ENCODE peak calls at places on chromosomes 2 and 18, in five cellular contexts. One of them, this sample, is unnamed. For H3K36me3, the result is how much of the 10 kb centered on the place peaks cover.

GRCh38 chr2:74708883-74709282 is 54.8 kb downstream of the SEMA4F start:
- DNase-seq in hepatocyte: no peak
- DNase-seq in bronchial epithelial cell: peak
- DNase-seq in tibial artery: no peak
- DNase-seq in heart left ventricle: no peak
- DNase-seq in this sample: no peak

GRCh38 chr2:69119104-69119503 is 106.1 kb downstream of the ANTXR1 start:
- DNase-seq in heart left ventricle: no peak
- DNase-seq in tibial artery: no peak
- DNase-seq in hepatocyte: no peak
- DNase-seq in bronchial epithelial cell: no peak
- DNase-seq in this sample: no peak

GRCh38 chr2:131016826-131017596 is 76.2 kb downstream of the FAM168B start:
- DNase-seq in tibial artery: no peak
- DNase-seq in bronchial epithelial cell: peak
- DNase-seq in hepatocyte: peak
- DNase-seq in heart left ventricle: no peak
- DNase-seq in this sample: no peak

GRCh38 chr2:157866202-157866601 is 9.9 kb downstream of the ACVR1 start:
- DNase-seq in tibial artery: no peak
- DNase-seq in hepatocyte: no peak
- DNase-seq in bronchial epithelial cell: no peak
- DNase-seq in heart left ventricle: no peak
- DNase-seq in this sample: no peak

GRCh38 chr2:24493713-24494112 is 2.7 kb downstream of the NCOA1 start:
- DNase-seq in heart left ventricle: no peak
- DNase-seq in hepatocyte: peak
- DNase-seq in tibial artery: no peak
- DNase-seq in bronchial epithelial cell: no peak
- DNase-seq in this sample: no peak

GRCh38 chr2:238821391-238821790 is 26.5 kb upstream of the TWIST2 start:
- DNase-seq in hepatocyte: no peak
- DNase-seq in bronchial epithelial cell: no peak
- DNase-seq in tibial artery: no peak
- DNase-seq in heart left ventricle: no peak
- DNase-seq in this sample: no peak

GRCh38 chr2:29834624-29835023 is 86.8 kb downstream of the ALK start:
- DNase-seq in tibial artery: no peak
- DNase-seq in bronchial epithelial cell: peak
- DNase-seq in hepatocyte: no peak
- DNase-seq in heart left ventricle: no peak
- DNase-seq in this sample: no peak

GRCh38 chr2:147345246-147345645 is 499.6 kb upstream of the ACVR2A start:
- DNase-seq in heart left ventricle: no peak
- DNase-seq in hepatocyte: peak
- DNase-seq in bronchial epithelial cell: peak
- DNase-seq in tibial artery: no peak
- DNase-seq in this sample: peak

GRCh38 chr2:204487447-204488229 is 57.6 kb upstream of the PARD3B start:
- DNase-seq in tibial artery: no peak
- DNase-seq in heart left ventricle: no peak
- DNase-seq in bronchial epithelial cell: no peak
- DNase-seq in hepatocyte: peak
- DNase-seq in this sample: no peak

GRCh38 chr2:100561191-100561590 is 1.6 kb upstream of the PDCL3 start:
- DNase-seq in heart left ventricle: no peak
- DNase-seq in tibial artery: no peak
- DNase-seq in bronchial epithelial cell: peak
- DNase-seq in hepatocyte: no peak
- DNase-seq in this sample: no peak

GRCh38 chr2:206784559-206785353 is 19.4 kb downstream of the FASTKD2 start:
- DNase-seq in bronchial epithelial cell: no peak
- DNase-seq in hepatocyte: no peak
- DNase-seq in heart left ventricle: no peak
- DNase-seq in tibial artery: no peak
- DNase-seq in this sample: no peak
- H3K36me3 ChIP-seq in bronchial epithelial cell: under half
- H3K36me3 ChIP-seq in hepatocyte: under half
- H3K36me3 ChIP-seq in heart left ventricle: half or more
- H3K36me3 ChIP-seq in tibial artery: half or more
- H3K36me3 ChIP-seq in this sample: under half

GRCh38 chr18:31065036-31065773 is 22.7 kb upstream of the DSC3 start:
- DNase-seq in tibial artery: no peak
- DNase-seq in bronchial epithelial cell: peak
- DNase-seq in heart left ventricle: no peak
- DNase-seq in hepatocyte: no peak
- DNase-seq in this sample: no peak

GRCh38 chr18:31066267-31066666 is 23.7 kb upstream of the DSC3 start:
- DNase-seq in hepatocyte: no peak
- DNase-seq in tibial artery: no peak
- DNase-seq in bronchial epithelial cell: no peak
- DNase-seq in heart left ventricle: no peak
- DNase-seq in this sample: no peak

GRCh38 chr18:31072175-31072574 is 29.6 kb upstream of the DSC3 start:
- DNase-seq in bronchial epithelial cell: no peak
- DNase-seq in tibial artery: no peak
- DNase-seq in heart left ventricle: no peak
- DNase-seq in hepatocyte: no peak
- DNase-seq in this sample: no peak

DNA sequence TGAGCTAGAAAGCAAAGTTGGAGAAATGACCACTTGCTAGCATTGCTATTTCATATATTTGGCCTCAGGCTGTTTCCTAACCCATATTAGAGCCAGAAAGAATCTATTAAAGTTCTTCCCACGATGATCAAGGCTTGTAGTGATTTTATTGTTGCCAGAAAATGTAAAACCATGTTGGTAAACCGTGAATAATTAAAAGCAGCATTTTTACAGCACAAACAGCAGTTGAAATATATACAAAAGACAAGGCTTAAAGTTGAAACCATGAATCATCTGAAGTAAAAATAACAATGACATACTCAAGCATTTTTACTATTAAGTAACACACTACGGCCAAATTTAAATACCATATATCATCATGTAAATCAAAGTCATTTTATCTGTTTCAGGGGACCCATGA is 27.7 kb upstream of the DSC3 start:
- DNase-seq in hepatocyte: no peak
- DNase-seq in tibial artery: no peak
- DNase-seq in heart left ventricle: no peak
- DNase-seq in bronchial epithelial cell: no peak
- DNase-seq in this sample: no peak
- H3K36me3 ChIP-seq in hepatocyte: under half
- H3K36me3 ChIP-seq in tibial artery: under half
- H3K36me3 ChIP-seq in heart left ventricle: half or more
- H3K36me3 ChIP-seq in bronchial epithelial cell: under half
- H3K36me3 ChIP-seq in this sample: under half

GRCh38 chr2:190889175-190889943 is 8.7 kb downstream of the GLS start:
- DNase-seq in hepatocyte: no peak
- DNase-seq in heart left ventricle: no peak
- DNase-seq in bronchial epithelial cell: no peak
- DNase-seq in tibial artery: no peak
- DNase-seq in this sample: no peak

GRCh38 chr2:190888449-190888848 is 7.8 kb downstream of the GLS start:
- DNase-seq in bronchial epithelial cell: no peak
- DNase-seq in tibial artery: no peak
- DNase-seq in hepatocyte: no peak
- DNase-seq in heart left ventricle: no peak
- DNase-seq in this sample: no peak

GRCh38 chr2:190893157-190893556 is 12.5 kb downstream of the GLS start:
- DNase-seq in hepatocyte: no peak
- DNase-seq in bronchial epithelial cell: no peak
- DNase-seq in tibial artery: no peak
- DNase-seq in heart left ventricle: no peak
- DNase-seq in this sample: no peak

GRCh38 chr2:190891370-190891769 is 10.7 kb downstream of the GLS start:
- DNase-seq in hepatocyte: no peak
- DNase-seq in bronchial epithelial cell: no peak
- DNase-seq in tibial artery: no peak
- DNase-seq in heart left ventricle: no peak
- DNase-seq in this sample: no peak

GRCh38 chr2:190891913-190892312 is 11.3 kb downstream of the GLS start:
- DNase-seq in bronchial epithelial cell: no peak
- DNase-seq in heart left ventricle: no peak
- DNase-seq in hepatocyte: no peak
- DNase-seq in tibial artery: no peak
- DNase-seq in this sample: no peak
- H3K36me3 ChIP-seq in bronchial epithelial cell: under half
- H3K36me3 ChIP-seq in heart left ventricle: under half
- H3K36me3 ChIP-seq in hepatocyte: under half
- H3K36me3 ChIP-seq in tibial artery: under half
- H3K36me3 ChIP-seq in this sample: under half

GRCh38 chr18:10410472-10411300 is 43.7 kb upstream of the APCDD1 start:
- DNase-seq in bronchial epithelial cell: peak
- DNase-seq in tibial artery: no peak
- DNase-seq in hepatocyte: no peak
- DNase-seq in heart left ventricle: no peak
- DNase-seq in this sample: no peak

GRCh38 chr18:10412933-10413332 is 41.5 kb upstream of the APCDD1 start:
- DNase-seq in bronchial epithelial cell: peak
- DNase-seq in tibial artery: no peak
- DNase-seq in hepatocyte: no peak
- DNase-seq in heart left ventricle: no peak
- DNase-seq in this sample: no peak

GRCh38 chr18:10416020-10416419 is 38.4 kb upstream of the APCDD1 start:
- DNase-seq in tibial artery: no peak
- DNase-seq in hepatocyte: no peak
- DNase-seq in bronchial epithelial cell: no peak
- DNase-seq in heart left ventricle: no peak
- DNase-seq in this sample: no peak

GRCh38 chr18:10414293-10414842 is 40.1 kb upstream of the APCDD1 start:
- DNase-seq in heart left ventricle: no peak
- DNase-seq in bronchial epithelial cell: no peak
- DNase-seq in tibial artery: no peak
- DNase-seq in hepatocyte: no peak
- DNase-seq in this sample: no peak

DNA sequence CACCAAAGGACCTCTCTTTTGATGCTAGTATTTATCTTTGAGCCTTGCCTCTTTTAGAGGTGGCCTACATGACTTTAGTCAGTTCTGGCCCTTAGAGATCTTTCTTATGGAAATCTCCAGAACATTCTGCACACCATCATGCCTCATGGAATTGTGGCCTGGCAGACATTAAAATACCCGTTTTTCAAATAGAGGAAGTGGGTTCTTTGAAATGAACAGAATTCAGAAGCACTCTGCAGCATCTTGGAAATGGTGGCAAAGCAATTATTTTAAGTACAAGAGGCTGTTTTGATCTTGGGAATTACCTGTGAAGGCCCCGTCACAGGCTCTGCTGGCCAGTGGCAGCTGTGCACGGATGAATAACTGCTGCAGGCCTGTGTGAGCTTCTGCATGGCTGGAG is 40.7 kb upstream of the APCDD1 start:
- DNase-seq in tibial artery: no peak
- DNase-seq in heart left ventricle: no peak
- DNase-seq in hepatocyte: no peak
- DNase-seq in bronchial epithelial cell: no peak
- DNase-seq in this sample: no peak
- H3K36me3 ChIP-seq in tibial artery: under half
- H3K36me3 ChIP-seq in heart left ventricle: under half
- H3K36me3 ChIP-seq in hepatocyte: under half
- H3K36me3 ChIP-seq in bronchial epithelial cell: under half
- H3K36me3 ChIP-seq in this sample: under half

DNA sequence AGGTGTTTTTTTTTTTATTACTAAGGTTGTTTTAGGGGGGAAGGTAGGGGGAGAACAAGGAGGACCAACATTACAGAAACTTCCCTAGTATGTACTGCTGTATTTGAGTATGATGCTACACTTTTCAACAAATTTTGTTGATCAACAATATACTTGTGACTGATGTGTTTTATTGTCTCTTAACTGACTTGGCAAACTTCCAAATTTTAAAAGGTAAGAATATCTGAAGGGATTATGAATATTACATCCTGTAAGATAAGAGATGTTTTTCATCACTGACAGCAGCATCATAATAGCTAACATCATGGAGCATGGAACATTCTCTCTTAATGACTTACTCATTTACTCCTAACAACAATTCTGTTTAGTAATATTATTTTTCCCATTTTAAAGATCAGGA is 86.0 kb upstream of the KIF5C start:
- DNase-seq in hepatocyte: no peak
- DNase-seq in tibial artery: no peak
- DNase-seq in heart left ventricle: no peak
- DNase-seq in bronchial epithelial cell: no peak
- DNase-seq in this sample: peak
- H3K36me3 ChIP-seq in hepatocyte: under half
- H3K36me3 ChIP-seq in tibial artery: under half
- H3K36me3 ChIP-seq in heart left ventricle: under half
- H3K36me3 ChIP-seq in bronchial epithelial cell: under half
- H3K36me3 ChIP-seq in this sample: under half

GRCh38 chr2:128137094-128137616 is 46.2 kb downstream of the UGGT1 start:
- DNase-seq in bronchial epithelial cell: no peak
- DNase-seq in hepatocyte: no peak
- DNase-seq in tibial artery: no peak
- DNase-seq in heart left ventricle: no peak
- DNase-seq in this sample: no peak
- H3K36me3 ChIP-seq in bronchial epithelial cell: under half
- H3K36me3 ChIP-seq in hepatocyte: under half
- H3K36me3 ChIP-seq in tibial artery: half or more
- H3K36me3 ChIP-seq in heart left ventricle: half or more
- H3K36me3 ChIP-seq in this sample: under half